ENCODE peak calls at places on chromosomes 7 and 10, in nine cellular contexts. F, E, P, O, T, Q, N, B and G are unnamed samples.

GRCh38 chr10:71888623-71889387 is 37.8 kb upstream of the PSAP start:
- DNase-seq in F (peak), O (peak), T (peak), E (peak), P (peak), N (peak), B (peak), Q (peak), G (peak)

GRCh38 chr10:119687192-119688032 is 36.2 kb downstream of the BAG3 start:
- DNase-seq in F (no peak), N (peak), B (no peak), O (no peak), P (no peak), T (no peak), Q (no peak), E (no peak), G (no peak)

GRCh38 chr7:29345590-29345989 is 151.0 kb downstream of the CHN2 start:
- DNase-seq in E (peak), O (peak), N (peak), F (no peak), B (peak), P (no peak), Q (peak), T (no peak), G (no peak)

GRCh38 chr7:91784469-91784868 is 96.0 kb downstream of the MTERF1 start:
- DNase-seq in Q (peak), T (no peak), O (no peak), P (no peak), F (no peak), N (peak), E (peak), B (no peak), G (peak)

GRCh38 chr10:42638053-42638820 is at the start of gene ZNF33B:
- DNase-seq in F (peak), N (peak), B (peak), E (peak), P (peak), T (peak), O (peak), Q (peak), G (peak)

GRCh38 chr7:98836811-98837631 is 32.8 kb downstream of the TMEM130 start:
- DNase-seq in P (no peak), F (no peak), T (no peak), Q (peak), E (peak), O (no peak), N (peak), B (peak), G (no peak)

GRCh38 chr7:145478551-145478950 is 638.0 kb upstream of the CNTNAP2 start:
- DNase-seq in T (no peak), Q (no peak), P (no peak), O (no peak), E (no peak), B (no peak), N (no peak), F (no peak), G (no peak)

GRCh38 chr10:124357583-124357930 is 61.2 kb downstream of the OAT start:
- DNase-seq in O (peak), B (no peak), N (no peak), F (no peak), T (no peak), E (no peak), P (no peak), Q (no peak), G (no peak)

GRCh38 chr7:55130079-55130476 is 111.3 kb downstream of the EGFR start:
- DNase-seq in B (no peak), N (peak), P (no peak), O (no peak), F (no peak), Q (no peak), T (no peak), E (peak), G (no peak)

DNA sequence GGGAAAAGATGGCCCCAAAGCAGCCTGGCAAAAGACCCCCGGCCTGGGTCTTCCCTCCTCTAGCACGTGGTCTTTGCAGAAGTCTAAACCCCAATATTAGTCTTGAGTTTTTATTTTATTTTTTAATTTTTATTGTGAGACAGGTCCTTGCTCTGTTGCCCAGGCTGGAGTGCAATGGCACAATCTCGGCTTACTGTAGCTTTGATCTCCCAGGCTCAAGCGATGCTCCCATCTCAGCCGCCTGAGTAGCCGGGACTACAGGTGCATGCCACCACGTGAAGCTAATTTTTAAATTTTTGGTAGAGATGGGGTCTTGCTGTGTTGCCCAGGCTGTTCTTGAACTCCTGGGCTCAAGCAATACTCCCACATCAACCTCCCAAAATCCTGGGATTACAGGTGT is 40.3 kb upstream of the MXI1 start:
- DNase-seq in T (peak), B (no peak), N (no peak), P (no peak), Q (no peak), F (no peak), E (no peak), O (no peak), G (no peak)
- TF ChIP-seq CTCF in T (no peak), B (no peak), N (no peak), P (no peak), Q (no peak), F (no peak), E (no peak), O (no peak), G (no peak)

GRCh38 chr7:129843982-129844840 is 108.5 kb downstream of the UBE2H start:
- DNase-seq in N (no peak), P (no peak), E (peak), B (no peak), F (no peak), O (no peak), T (no peak), Q (no peak), G (no peak)

GRCh38 chr7:129845178-129845971 is 107.4 kb downstream of the UBE2H start:
- DNase-seq in Q (peak), B (no peak), T (no peak), F (no peak), E (no peak), O (no peak), N (peak), P (no peak), G (no peak)

GRCh38 chr7:129845972-129846327 is 106.8 kb downstream of the UBE2H start:
- DNase-seq in B (no peak), E (peak), P (no peak), Q (peak), T (no peak), F (no peak), N (peak), O (no peak), G (peak)

GRCh38 chr7:129841465-129841864 is 111.3 kb downstream of the UBE2H start:
- DNase-seq in E (no peak), N (no peak), F (no peak), O (no peak), T (no peak), Q (no peak), P (no peak), B (no peak), G (no peak)

DNA sequence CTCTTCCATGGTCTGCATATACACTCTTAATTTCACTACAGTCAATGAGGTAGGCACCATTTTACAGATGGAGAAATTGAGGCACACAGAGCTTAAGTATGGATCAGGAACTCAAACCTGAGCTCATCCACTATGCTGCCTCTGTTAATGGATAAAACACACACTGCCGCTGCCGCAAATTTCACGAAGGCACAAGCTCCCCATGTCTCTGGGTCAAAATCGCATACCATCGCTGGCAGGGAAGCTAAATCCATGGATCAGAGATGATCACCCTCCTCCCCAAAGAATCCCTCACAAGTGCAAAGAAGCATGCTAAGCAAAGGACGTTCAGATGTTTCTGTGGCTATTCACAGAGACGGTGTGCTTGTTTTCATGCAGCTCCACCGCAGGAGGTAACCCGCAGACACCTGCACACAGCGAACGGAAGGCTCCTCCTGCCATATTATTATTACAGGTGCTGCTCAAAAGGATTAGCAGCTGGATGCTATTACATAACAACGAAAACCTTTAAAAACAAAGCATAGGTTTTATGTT is 109.3 kb downstream of the UBE2H start:
- DNase-seq in B (no peak), O (no peak), N (no peak), E (no peak), F (no peak), P (no peak), T (no peak), Q (no peak), G (no peak)
- H3K4me3 ChIP-seq in B (no peak), O (no peak), N (no peak), E (no peak), F (no peak), P (no peak), T (no peak), Q (no peak), G (no peak)

GRCh38 chr7:16702433-16702832 is 51.1 kb upstream of the TSPAN13 start:
- DNase-seq in B (no peak), N (no peak), F (no peak), P (no peak), E (peak), Q (no peak), T (no peak), O (no peak), G (no peak)
- TF ChIP-seq CTCF in B (no peak), N (no peak), F (no peak), P (no peak), E (peak), Q (no peak), T (no peak), O (no peak), G (no peak)

GRCh38 chr7:22001345-22002004 is 55.8 kb upstream of the CDCA7L start:
- DNase-seq in N (peak), E (peak), B (no peak), P (no peak), Q (peak), T (no peak), F (no peak), O (no peak), G (peak)
- H3K4me3 ChIP-seq in N (no peak), E (peak), B (no peak), P (no peak), Q (no peak), T (no peak), F (no peak), O (no peak), G (no peak)

GRCh38 chr10:103476046-103476768 is 2.8 kb downstream of the CALHM3 start:
- DNase-seq in Q (no peak), P (no peak), E (peak), N (no peak), F (no peak), O (no peak), B (no peak), T (no peak), G (no peak)
- TF ChIP-seq CTCF in Q (peak), P (no peak), E (no peak), N (no peak), F (no peak), O (no peak), B (no peak), T (no peak), G (peak)

GRCh38 chr10:29947701-29948060 is 111.7 kb downstream of the JCAD start:
- DNase-seq in N (no peak), P (no peak), O (no peak), Q (no peak), F (peak), B (no peak), E (no peak), T (no peak), G (no peak)

GRCh38 chr10:29950391-29950790 is 109.0 kb downstream of the JCAD start:
- DNase-seq in F (no peak), P (no peak), B (no peak), T (no peak), N (peak), E (no peak), O (no peak), Q (no peak), G (no peak)

GRCh38 chr10:29951441-29951931 is 107.9 kb downstream of the JCAD start:
- DNase-seq in O (no peak), F (no peak), T (no peak), Q (peak), E (no peak), B (no peak), N (peak), P (no peak), G (no peak)

GRCh38 chr10:29948971-29949370 is 110.4 kb downstream of the JCAD start:
- DNase-seq in T (no peak), E (no peak), B (no peak), N (no peak), F (peak), O (no peak), Q (peak), P (peak), G (no peak)

GRCh38 chr10:29949411-29950011 is 109.9 kb downstream of the JCAD start:
- DNase-seq in E (peak), B (no peak), N (peak), F (no peak), Q (peak), T (no peak), P (no peak), O (no peak), G (peak)
- H3K4me3 ChIP-seq in E (no peak), B (no peak), N (no peak), F (no peak), Q (no peak), T (no peak), P (no peak), O (no peak), G (no peak)

DNA sequence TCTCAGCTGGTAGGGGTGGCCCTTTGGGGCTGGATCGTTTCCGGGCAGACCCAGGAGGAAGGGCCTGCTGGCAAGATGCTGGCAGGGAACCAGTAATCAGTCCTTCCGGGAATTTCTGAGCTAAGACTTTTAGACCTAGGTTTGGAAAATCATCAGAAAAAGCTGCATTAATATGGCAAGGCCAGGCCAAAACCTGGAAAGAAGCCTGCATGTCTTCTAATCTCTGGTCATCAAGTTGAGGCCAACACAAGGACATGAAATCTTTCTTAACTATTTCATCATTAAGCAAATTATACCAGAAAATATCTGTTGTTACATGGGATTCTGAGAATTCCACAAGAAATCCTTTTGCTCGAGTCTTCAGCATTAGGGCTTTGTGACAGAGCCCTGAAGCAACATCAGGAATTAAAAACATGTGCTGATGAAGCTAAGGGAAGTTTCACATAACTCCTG is 19.9 kb downstream of the CPA1 start:
- DNase-seq in P (no peak), F (no peak), Q (no peak), B (no peak), E (no peak), T (no peak), N (peak), O (no peak), G (peak)
- TF ChIP-seq CTCF in P (no peak), F (no peak), Q (no peak), B (no peak), E (no peak), T (no peak), N (no peak), O (no peak), G (no peak)

DNA sequence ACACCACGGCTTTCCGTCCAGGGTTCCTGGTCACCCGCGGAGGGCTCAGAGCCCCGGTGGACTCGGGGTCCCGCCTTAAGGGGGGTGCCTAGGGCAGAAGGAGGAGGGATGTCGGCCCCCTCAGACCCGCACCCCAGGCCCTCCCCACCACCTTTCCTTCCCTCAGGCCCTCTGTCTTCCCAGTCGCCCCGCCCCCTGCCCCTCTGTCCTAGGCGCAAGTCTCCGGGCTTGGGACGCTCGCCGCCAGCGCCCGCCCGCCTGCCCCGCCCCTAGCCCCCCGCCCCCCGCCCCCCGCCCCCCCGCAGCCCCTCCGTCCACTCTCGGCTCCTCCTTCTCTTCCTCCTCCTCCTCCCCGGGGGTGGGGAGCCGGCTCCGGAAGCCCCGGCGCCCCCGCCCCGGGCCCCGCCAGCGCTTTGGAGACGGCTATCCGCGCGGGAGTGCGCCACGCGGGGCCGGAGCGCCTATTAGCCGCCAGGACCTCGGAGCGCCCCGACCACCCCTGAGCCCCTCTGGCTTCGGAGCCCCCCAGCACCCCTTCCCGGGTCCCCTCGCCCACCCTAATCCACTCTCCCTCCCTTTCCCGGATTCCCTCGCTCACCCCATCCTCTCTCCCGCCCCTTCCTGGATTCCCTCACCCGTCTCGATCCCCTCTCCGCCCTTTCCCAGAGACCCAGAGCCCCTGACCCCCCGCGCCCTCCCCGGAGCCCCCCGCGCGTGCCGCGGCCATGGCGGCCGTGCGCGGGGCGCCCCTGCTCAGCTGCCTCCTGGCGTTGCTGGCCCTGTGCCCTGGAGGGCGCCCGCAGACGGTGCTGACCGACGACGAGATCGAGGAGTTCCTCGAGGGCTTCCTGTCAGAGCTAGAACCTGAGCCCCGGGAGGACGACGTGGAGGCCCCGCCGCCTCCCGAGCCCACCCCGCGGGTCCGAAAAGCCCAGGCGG is at the start of gene AEBP1:
- DNase-seq in O (peak), F (no peak), B (peak), N (peak), E (no peak), P (no peak), Q (no peak), T (no peak), G (no peak)
- H3K4me3 ChIP-seq in O (peak), F (peak), B (peak), N (peak), E (no peak), P (peak), Q (peak), T (peak), G (peak)

GRCh38 chr10:97179311-97179710 is 6.4 kb downstream of the SLIT1 start:
- DNase-seq in T (no peak), N (no peak), B (no peak), F (no peak), E (no peak), P (no peak), Q (no peak), O (no peak), G (no peak)
- TF ChIP-seq CTCF in T (no peak), N (no peak), B (no peak), F (no peak), E (no peak), P (no peak), Q (no peak), O (no peak), G (no peak)

DNA sequence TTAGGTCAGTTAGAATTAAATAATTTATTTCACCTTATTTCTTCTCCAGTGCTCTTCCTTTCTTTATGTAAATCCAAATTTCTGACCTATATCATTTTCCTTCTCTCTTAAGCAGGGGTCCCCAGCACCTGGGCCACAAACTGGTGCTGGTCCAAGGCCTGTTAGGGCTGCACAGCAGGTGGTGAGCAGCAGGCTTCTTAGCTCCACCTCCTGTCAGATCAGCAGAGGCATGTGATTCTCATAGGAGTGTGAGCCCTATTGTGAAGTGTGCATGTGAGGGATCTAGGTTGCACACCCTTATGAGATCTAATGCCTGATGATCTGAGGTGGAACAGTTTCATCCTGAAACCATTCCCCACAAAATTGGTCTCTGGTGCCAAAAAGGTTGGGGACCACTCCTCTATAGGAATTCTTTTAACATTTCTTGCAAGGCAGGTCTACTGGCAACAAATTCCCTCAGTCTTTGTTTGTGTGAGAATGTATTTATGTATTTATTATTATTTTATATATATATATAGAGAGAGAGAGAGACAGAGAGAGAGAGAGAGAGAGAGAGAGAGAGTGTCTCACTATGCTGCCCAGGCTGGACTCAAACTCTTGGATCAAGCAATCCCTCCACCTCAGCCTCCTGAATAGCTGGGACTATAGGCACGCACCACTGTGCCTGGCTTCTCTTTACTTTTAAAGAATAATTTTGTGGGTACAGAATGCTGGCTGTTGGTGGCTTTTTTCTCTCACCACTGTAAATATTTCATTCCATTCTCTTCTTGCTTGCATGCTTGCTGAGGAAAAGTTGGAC is 4.3 kb upstream of the ABCC2 start:
- DNase-seq in Q (no peak), N (no peak), P (no peak), E (peak), O (no peak), T (no peak), F (no peak), B (no peak), G (no peak)
- H3K4me3 ChIP-seq in Q (no peak), N (no peak), P (no peak), E (peak), O (no peak), T (no peak), F (no peak), B (no peak), G (no peak)